ENCODE peak calls at places on chromosome 3, in ten cellular contexts. B is A549, Q is IMR-90, I is heart left ventricle, C is breast epithelium, N is thyroid gland, H is right lobe of liver, U is tibial nerve, O is transverse colon, Y is uterus. L is an unnamed sample.

GRCh38 chr3:168436327-168436726 is 340.6 kb upstream of the GOLIM4 start:
- DNase-seq in U (no peak), O (no peak), B (no peak), Y (no peak), Q (no peak), N (no peak), H (no peak), I (no peak), C (no peak), L (no peak)

GRCh38 chr3:183502237-183502636 is 53.3 kb downstream of the KLHL6 start:
- DNase-seq in Q (no peak), O (no peak), N (no peak), Y (no peak), C (no peak), I (no peak), B (no peak), H (peak; percentile 20), U (no peak), L (no peak)

GRCh38 chr3:140128217-140129137 is 193.5 kb downstream of the CLSTN2 start:
- DNase-seq in Y (no peak), C (no peak), B (peak; percentile 25), I (peak; percentile 13), N (peak; percentile 68), U (no peak), Q (peak; percentile 11), O (peak; percentile 9), H (peak; percentile 48), L (no peak)

GRCh38 chr3:117016359-117016758 is 306.8 kb downstream of the TUSC7 start:
- DNase-seq in Y (no peak), H (no peak), N (no peak), U (no peak), Q (no peak), O (no peak), I (no peak), B (no peak), C (no peak), L (no peak)

GRCh38 chr3:108818404-108818803 is 4.2 kb upstream of the TRAT1 start:
- DNase-seq in H (no peak), O (peak; percentile 47), C (no peak), Y (no peak), N (peak; percentile 14), I (no peak), Q (peak; percentile 10), U (no peak), B (peak; percentile 52), L (no peak)

GRCh38 chr3:194195611-194196010 is 59.7 kb downstream of the HES1 start:
- DNase-seq in U (no peak), Y (no peak), C (no peak), Q (no peak), O (no peak), B (no peak), I (no peak), N (peak; percentile 83), H (no peak), L (no peak)

GRCh38 chr3:32459474-32459873 is 43.2 kb downstream of the CMTM6 start:
- DNase-seq in C (no peak), Y (no peak), U (no peak), B (no peak), N (no peak), H (no peak), I (no peak), O (no peak), Q (no peak), L (peak; percentile 79)

GRCh38 chr3:23915537-23916108 is 1.2 kb downstream of the NKIRAS1 start:
- DNase-seq in I (no peak), U (no peak), Q (peak; percentile 64), C (no peak), O (no peak), N (no peak), B (no peak), Y (no peak), H (peak; percentile 49), L (no peak)

GRCh38 chr3:9398715-9399708 is 1.6 kb downstream of the SETD5 start:
- DNase-seq in C (no peak), B (peak; percentile 58), Y (no peak), H (no peak), I (no peak), U (no peak), Q (peak; percentile 66), N (no peak), O (no peak), L (no peak)

GRCh38 chr3:9401986-9402385 is 4.6 kb downstream of the SETD5 start:
- DNase-seq in U (no peak), N (no peak), I (no peak), B (no peak), C (no peak), Q (no peak), Y (no peak), H (no peak), O (no peak), L (no peak)

GRCh38 chr3:9400626-9401025 is 3.2 kb downstream of the SETD5 start:
- DNase-seq in N (no peak), U (no peak), Y (no peak), H (no peak), I (no peak), B (no peak), C (no peak), Q (no peak), O (no peak), L (no peak)

GRCh38 chr3:9397911-9398714 is 698 bp downstream of the SETD5 start:
- DNase-seq in O (peak; percentile 56), Y (peak; percentile 47), I (peak; percentile 40), U (peak; percentile 32), B (peak; percentile 48), N (peak; percentile 55), Q (peak; percentile 29), C (peak; percentile 54), H (peak; percentile 66), L (peak; percentile 94)

GRCh38 chr3:9399746-9400145 is 2.3 kb downstream of the SETD5 start:
- DNase-seq in H (peak; percentile 76), Q (peak; percentile 97), U (peak; percentile 53), Y (peak; percentile 75), C (peak; percentile 54), B (peak; percentile 86), I (peak; percentile 78), O (peak; percentile 72), N (peak; percentile 81), L (no peak)
- H3K4me1 ChIP-seq in H (peaks cover 13% of the 10 kb centered on the region), Q (peaks cover 8% of the 10 kb centered on the region), U (peaks cover 64% of the 10 kb centered on the region), Y (peaks cover 12% of the 10 kb centered on the region), C (peaks cover 3% of the 10 kb centered on the region), B (peaks cover 56% of the 10 kb centered on the region), I (peaks cover 74% of the 10 kb centered on the region), O (peaks cover 59% of the 10 kb centered on the region), N (peaks cover 52% of the 10 kb centered on the region), L (peaks cover 79% of the 10 kb centered on the region)

GRCh38 chr3:185716436-185717090 is 108.3 kb downstream of the IGF2BP2 start:
- DNase-seq in B (no peak), O (peak; percentile 42), C (no peak), Y (no peak), H (no peak), N (no peak), U (no peak), I (no peak), Q (no peak), L (no peak)

GRCh38 chr3:185718736-185719456 is 105.9 kb downstream of the IGF2BP2 start:
- DNase-seq in O (no peak), Y (no peak), N (no peak), Q (no peak), B (no peak), U (no peak), I (no peak), C (no peak), H (no peak), L (no peak)

GRCh38 chr3:185720326-185720725 is 104.5 kb downstream of the IGF2BP2 start:
- DNase-seq in O (no peak), C (no peak), Y (no peak), I (no peak), B (no peak), N (no peak), H (no peak), U (no peak), Q (no peak), L (no peak)

GRCh38 chr3:185717121-185717520 is 107.7 kb downstream of the IGF2BP2 start:
- DNase-seq in O (no peak), N (no peak), Q (peak; percentile 93), B (no peak), I (no peak), Y (no peak), H (no peak), C (no peak), U (no peak), L (no peak)

GRCh38 chr3:185717627-185718330 is 107.1 kb downstream of the IGF2BP2 start:
- DNase-seq in H (no peak), N (no peak), O (no peak), I (no peak), Q (no peak), C (no peak), Y (no peak), B (no peak), U (no peak), L (no peak)
- H3K9me3 ChIP-seq in H (no peaks in the 10 kb centered on the region), N (no peaks in the 10 kb centered on the region), O (no peaks in the 10 kb centered on the region), I (no peaks in the 10 kb centered on the region), Q (no peaks in the 10 kb centered on the region), C (no peaks in the 10 kb centered on the region), Y (no peaks in the 10 kb centered on the region), B (no peaks in the 10 kb centered on the region), U (no peaks in the 10 kb centered on the region), L (no peaks in the 10 kb centered on the region)

GRCh38 chr3:48428863-48429415 is 947 bp downstream of the PLXNB1 start:
- DNase-seq in C (no peak), Q (peak; percentile 18), U (peak; percentile 57), O (peak; percentile 60), I (peak; percentile 61), B (no peak), N (peak; percentile 69), Y (peak; percentile 61), H (peak; percentile 65), L (no peak)

GRCh38 chr3:48427630-48427962 is 2.3 kb downstream of the PLXNB1 start:
- DNase-seq in U (no peak), Q (no peak), I (no peak), H (no peak), Y (no peak), B (no peak), O (peak; percentile 37), C (no peak), N (peak; percentile 59), L (no peak)

GRCh38 chr3:48429416-48430358 is at the start of gene PLXNB1:
- DNase-seq in B (peak; percentile 47), N (peak; percentile 94), Y (peak; percentile 83), I (peak; percentile 41), C (peak; percentile 76), U (peak; percentile 82), O (peak; percentile 84), H (peak; percentile 97), Q (peak; percentile 71), L (peak; percentile 90)

GRCh38 chr3:48426944-48427629 is 2.8 kb downstream of the PLXNB1 start:
- DNase-seq in U (no peak), H (no peak), C (no peak), N (peak; percentile 74), Y (no peak), O (no peak), I (no peak), Q (no peak), B (no peak), L (no peak)

DNA sequence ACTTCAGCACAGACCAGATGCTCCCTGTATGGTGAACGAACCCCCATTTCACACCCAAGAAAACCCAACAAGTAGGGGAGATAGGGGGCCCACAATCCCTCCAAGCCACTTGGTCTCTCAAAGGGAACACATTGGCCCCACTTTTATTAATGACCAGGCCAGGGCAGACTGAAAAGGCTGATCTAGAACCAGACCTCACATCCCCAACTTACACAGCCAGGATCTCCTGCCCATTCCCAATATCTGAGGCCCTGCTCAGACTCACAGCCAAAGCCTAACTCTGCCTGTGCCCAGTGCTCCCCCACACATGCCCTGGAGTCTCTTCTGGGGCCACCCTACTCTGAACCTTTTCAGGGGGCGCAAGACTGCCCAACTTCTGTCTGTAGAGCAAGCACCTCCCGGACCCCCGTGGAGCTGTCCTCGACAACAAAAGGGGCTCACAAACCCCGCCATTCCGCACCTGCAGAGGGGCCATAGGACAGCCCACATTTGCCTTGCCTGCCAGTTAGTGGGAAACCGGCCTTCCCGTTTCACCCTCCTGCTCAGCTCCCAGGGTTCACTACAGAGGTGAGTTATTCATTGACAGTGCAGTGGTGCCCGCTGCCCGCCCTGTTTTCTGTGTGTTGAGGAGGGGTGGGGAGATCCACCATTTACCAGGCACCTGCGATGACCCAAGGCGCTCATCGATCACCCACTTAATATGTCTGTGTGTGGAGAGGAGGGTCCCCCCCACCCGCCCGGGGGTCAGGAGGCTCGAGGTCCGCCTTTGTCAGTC is 1.6 kb downstream of the PLXNB1 start:
- DNase-seq in H (peak; percentile 86), Q (no peak), N (peak; percentile 42), Y (no peak), C (no peak), O (peak; percentile 80), B (peak; percentile 28), U (peak; percentile 37), I (no peak), L (no peak)
- TF ChIP-seq POLR2A in H (peak; percentile 18), Q (no peak), N (no peak), Y (no peak), C (no peak), O (peak; percentile 61), B (no peak), U (no peak), I (no peak), L (no peak)

GRCh38 chr3:190532626-190533155 is 18.8 kb downstream of the IL1RAP start:
- DNase-seq in N (no peak), U (no peak), C (no peak), H (no peak), I (no peak), B (no peak), Y (no peak), Q (no peak), O (no peak), L (no peak)

GRCh38 chr3:190531406-190531805 is 17.5 kb downstream of the IL1RAP start:
- DNase-seq in H (no peak), C (no peak), I (no peak), B (no peak), Q (peak; percentile 32), N (no peak), U (no peak), Y (no peak), O (no peak), L (no peak)

GRCh38 chr3:190534986-190535385 is 21.1 kb downstream of the IL1RAP start:
- DNase-seq in U (no peak), C (no peak), Q (no peak), O (no peak), I (no peak), H (no peak), N (no peak), Y (no peak), B (no peak), L (no peak)

GRCh38 chr3:190534386-190534785 is 20.5 kb downstream of the IL1RAP start:
- DNase-seq in H (no peak), Y (no peak), U (no peak), B (no peak), O (no peak), I (no peak), Q (no peak), N (no peak), C (no peak), L (no peak)

GRCh38 chr3:190533511-190534282 is 19.8 kb downstream of the IL1RAP start:
- DNase-seq in H (no peak), B (peak; percentile 82), N (peak; percentile 29), Y (peak; percentile 76), I (peak; percentile 45), U (peak; percentile 49), O (peak; percentile 25), C (no peak), Q (peak; percentile 93), L (no peak)
- H3K4me1 ChIP-seq in H (no peaks in the 10 kb centered on the region), B (peaks cover 38% of the 10 kb centered on the region), N (no peaks in the 10 kb centered on the region), Y (peaks cover 9% of the 10 kb centered on the region), I (peaks cover 45% of the 10 kb centered on the region), U (peaks cover 20% of the 10 kb centered on the region), O (no peaks in the 10 kb centered on the region), C (no peaks in the 10 kb centered on the region), Q (peaks cover 10% of the 10 kb centered on the region), L (peaks cover 21% of the 10 kb centered on the region)

L was measured in spleen.